ENCODE peak calls at places on chromosomes 13 and 19, in nine cellular contexts. C is mesendoderm, X is SK-N-SH, A is skeletal muscle cell, B is HAP-1, Q is cardiac fibroblast, O is HCT116, V is dorsolateral prefrontal cortex, I is choroid plexus epithelial cell. Z is an unnamed sample.

GRCh38 chr13:57375876-57376275 is 208.9 kb downstream of the PRR20E start:
- DNase-seq in A (no peak), O (no peak), C (no peak), X (no peak), Q (no peak), B (no peak), V (no peak), I (no peak), Z (no peak)

GRCh38 chr13:67390462-67391093 is 160.4 kb upstream of the PCDH9 start:
- DNase-seq in Q (peak), C (no peak), B (no peak), O (no peak), X (no peak), V (no peak), I (peak), A (peak), Z (no peak)

GRCh38 chr19:23440207-23440606 is 44.9 kb upstream of the ZNF91 start:
- DNase-seq in A (no peak), O (no peak), C (peak), X (peak), Q (no peak), V (no peak), I (no peak), B (peak), Z (peak)

GRCh38 chr13:84983321-84983720 is 815.9 kb downstream of the SLITRK6 start:
- DNase-seq in A (no peak), B (no peak), I (no peak), Q (no peak), X (no peak), O (no peak), C (peak), V (no peak), Z (no peak)

GRCh38 chr13:50127726-50128291 is 112.6 kb downstream of the KCNRG start:
- DNase-seq in V (no peak), I (peak), B (no peak), A (no peak), O (no peak), X (no peak), Q (no peak), C (peak), Z (no peak)

GRCh38 chr13:104431895-104432294 is 1365.7 kb upstream of the SLC10A2 start:
- DNase-seq in I (no peak), Q (no peak), C (no peak), X (no peak), B (no peak), O (no peak), V (no peak), A (no peak), Z (no peak)

GRCh38 chr13:49616688-49617065 is 11.6 kb upstream of the ARL11 start:
- DNase-seq in X (no peak), V (no peak), O (no peak), A (no peak), I (no peak), Q (no peak), C (no peak), B (no peak), Z (no peak)

GRCh38 chr13:107822006-107822405 is 393.3 kb downstream of the LIG4 start:
- DNase-seq in B (no peak), I (no peak), X (no peak), A (no peak), Q (no peak), V (no peak), O (no peak), C (no peak), Z (no peak)

GRCh38 chr19:45405435-45406164 is 731 bp upstream of the PPP1R13L start:
- DNase-seq in X (peak), I (peak), V (peak), B (peak), C (peak), Q (peak), A (no peak), O (peak), Z (peak)

DNA sequence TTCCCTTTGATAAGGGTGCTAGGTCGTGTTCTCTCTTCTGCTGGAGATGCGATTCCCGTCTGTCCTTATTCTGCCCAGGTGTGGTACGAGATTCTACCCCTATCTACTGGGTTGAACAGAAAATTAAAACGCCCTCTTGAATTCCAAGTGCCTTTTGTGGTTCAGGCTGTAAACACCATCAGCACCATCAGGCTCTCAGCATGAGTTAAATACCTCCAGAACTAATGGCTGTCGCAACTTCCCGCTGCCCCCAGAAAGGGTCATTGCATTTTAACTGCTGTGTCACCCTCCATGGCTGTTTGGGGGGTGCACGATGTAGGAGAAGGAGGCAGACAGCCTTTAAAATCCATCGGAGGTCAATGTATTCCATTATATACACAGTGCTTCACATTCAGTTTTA is 177.4 kb downstream of the OXGR1 start:
- DNase-seq in B (no peak), X (no peak), Q (no peak), A (no peak), O (no peak), I (no peak), V (no peak), C (peak), Z (no peak)
- H3K4me3 ChIP-seq in B (no peak), X (no peak), Q (no peak), A (no peak), O (no peak), I (no peak), V (no peak), C (no peak), Z (no peak)

GRCh38 chr19:16463341-16463990 is 8.3 kb downstream of the EPS15L1 start:
- DNase-seq in Q (no peak), I (no peak), X (no peak), C (no peak), A (no peak), O (no peak), B (no peak), V (no peak), Z (no peak)
- H3K4me3 ChIP-seq in Q (no peak), I (no peak), X (no peak), C (no peak), A (no peak), O (no peak), B (no peak), V (no peak), Z (no peak)

GRCh38 chr13:24747248-24748151 is 16.5 kb upstream of the RNF17 start:
- DNase-seq in C (peak), V (no peak), A (no peak), I (peak), Q (peak), B (no peak), X (no peak), O (no peak), Z (peak)
- H3K4me3 ChIP-seq in C (no peak), V (peak), A (peak), I (peak), Q (peak), B (peak), X (peak), O (no peak), Z (peak)

DNA sequence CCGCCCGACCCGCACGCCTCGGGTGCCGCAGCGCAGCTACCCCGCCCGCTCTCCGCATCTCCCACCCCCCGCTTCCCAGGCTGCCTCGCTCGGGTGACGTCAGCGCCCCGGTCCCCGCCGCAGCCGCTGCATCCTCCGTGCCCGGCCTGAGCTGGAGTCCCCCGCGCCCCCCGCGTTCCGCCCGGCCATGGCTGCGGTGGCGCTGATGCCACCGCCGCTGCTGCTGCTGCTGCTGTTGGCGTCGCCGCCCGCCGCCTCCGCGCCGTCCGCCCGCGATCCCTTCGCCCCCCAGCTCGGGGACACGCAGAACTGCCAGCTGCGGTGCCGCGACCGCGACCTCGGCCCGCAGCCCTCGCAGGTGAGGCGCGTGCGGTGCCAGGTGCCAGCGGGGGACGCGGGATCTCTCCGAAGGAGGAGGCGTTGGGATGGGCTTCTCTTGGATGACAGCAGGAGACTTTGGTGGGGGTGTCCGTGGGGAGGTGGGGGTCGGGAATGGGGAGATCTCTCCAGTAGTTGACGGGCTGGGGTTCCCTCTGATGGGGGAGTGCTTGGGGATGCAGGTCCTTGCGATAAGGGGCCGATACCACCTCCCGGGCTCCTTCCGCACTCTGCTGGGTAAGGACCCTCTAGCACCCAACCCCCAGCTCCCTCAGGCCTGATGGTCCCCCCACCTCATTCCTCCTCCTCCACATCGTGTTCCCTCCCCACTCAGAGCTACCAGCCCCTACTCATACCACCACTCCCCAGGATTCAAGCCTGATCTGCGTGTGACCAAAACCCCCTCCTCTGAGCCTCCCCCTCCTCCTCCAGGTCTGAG is at the start of gene TMEM59L:
- DNase-seq in A (no peak), I (no peak), O (no peak), Q (no peak), C (no peak), X (peak), B (peak), V (peak), Z (peak)
- H3K4me3 ChIP-seq in A (peak), I (no peak), O (peak), Q (peak), C (no peak), X (peak), B (peak), V (peak), Z (peak)

GRCh38 chr13:23323946-23324709 is 109.4 kb downstream of the SACS start:
- DNase-seq in X (no peak), B (no peak), I (no peak), Q (no peak), O (no peak), V (no peak), A (no peak), C (peak), Z (peak)

GRCh38 chr13:23319915-23320224 is 113.6 kb downstream of the SACS start:
- DNase-seq in A (no peak), B (no peak), Q (no peak), V (no peak), C (no peak), I (no peak), X (no peak), O (no peak), Z (no peak)

GRCh38 chr13:23322353-23323336 is 110.9 kb downstream of the SACS start:
- DNase-seq in C (no peak), B (no peak), A (no peak), I (no peak), Q (no peak), O (no peak), V (no peak), X (no peak), Z (peak)

GRCh38 chr13:23320926-23321533 is 112.5 kb downstream of the SACS start:
- DNase-seq in C (no peak), V (no peak), Q (no peak), X (no peak), A (no peak), O (no peak), B (no peak), I (no peak), Z (no peak)

GRCh38 chr13:23321534-23322241 is 111.8 kb downstream of the SACS start:
- DNase-seq in I (peak), A (peak), B (no peak), O (peak), X (no peak), V (no peak), Q (peak), C (no peak), Z (peak)
- H3K4me3 ChIP-seq in I (peak), A (peak), B (no peak), O (no peak), X (peak), V (peak), Q (peak), C (no peak), Z (peak)

Z was measured in GM23248.